ENCODE peak calls at places on chromosomes 4 and X, in five cellular contexts. T is K562, Y is H1, Z is IMR-90, H is HepG2. B is an unnamed sample.

GRCh38 chr4:118284169-118284568 is 68.6 kb downstream of the PRSS12 start:
- DNase-seq in Y (no peak), T (peak), H (no peak), Z (peak), B (no peak)

GRCh38 chr4:48991357-48991756 is 5.3 kb downstream of the CWH43 start:
- DNase-seq in Z (no peak), Y (no peak), H (no peak), T (no peak), B (no peak)

GRCh38 chr4:96525901-96526300 is 686.0 kb downstream of the PDHA2 start:
- DNase-seq in H (no peak), Y (no peak), Z (no peak), T (no peak), B (no peak)

GRCh38 chrX:132393992-132394391 is 94.8 kb downstream of the MBNL3 start:
- DNase-seq in H (no peak), T (no peak), Y (no peak), Z (no peak), B (no peak)

GRCh38 chr4:115222061-115222460 is 108.6 kb upstream of the NDST4 start:
- DNase-seq in Z (no peak), T (no peak), H (no peak), Y (no peak), B (no peak)

GRCh38 chr4:102535398-102536082 is 34.4 kb downstream of the NFKB1 start:
- DNase-seq in Z (peak), H (no peak), T (no peak), Y (no peak), B (no peak)

GRCh38 chrX:12378706-12379105 is 240.4 kb downstream of the FRMPD4 start:
- DNase-seq in Z (peak), T (no peak), H (no peak), Y (no peak), B (no peak)

GRCh38 chr4:176090115-176090514 is 24.5 kb downstream of the WDR17 start:
- DNase-seq in H (no peak), T (no peak), Z (no peak), Y (no peak), B (no peak)

GRCh38 chr4:1044469-1045192 is 33.2 kb downstream of the FGFRL1 start:
- DNase-seq in Z (no peak), Y (no peak), H (no peak), T (no peak), B (no peak)

GRCh38 chrX:141732031-141732430 is 33.5 kb upstream of the SPANXD start:
- DNase-seq in H (no peak), Z (no peak), T (no peak), Y (no peak), B (no peak)

GRCh38 chr4:90904018-90904417 is 776.8 kb downstream of the CCSER1 start:
- DNase-seq in Y (no peak), Z (no peak), H (no peak), T (no peak), B (no peak)

GRCh38 chrX:86148594-86148993 is 343 bp downstream of the DACH2 start:
- DNase-seq in H (no peak), Z (no peak), T (no peak), Y (no peak), B (no peak)

GRCh38 chrX:44975666-44976263 is 102.8 kb downstream of the KDM6A start:
- DNase-seq in H (peak), Z (peak), T (no peak), Y (no peak), B (no peak)

GRCh38 chr4:74218201-74218600 is 60.3 kb downstream of the MTHFD2L start:
- DNase-seq in Z (no peak), Y (no peak), H (no peak), T (no peak), B (no peak)

GRCh38 chr4:101952985-101953384 is 162.5 kb downstream of the BANK1 start:
- DNase-seq in Z (no peak), T (no peak), H (no peak), Y (no peak), B (no peak)

GRCh38 chr4:76802546-76803021 is 95.4 kb downstream of the SOWAHB start:
- DNase-seq in T (peak), Y (no peak), Z (peak), H (no peak), B (no peak)

GRCh38 chr4:663046-663437 is 11.0 kb downstream of the ATP5ME start:
- DNase-seq in H (no peak), Y (no peak), Z (no peak), T (no peak), B (no peak)

GRCh38 chr4:147581601-147582350 is 35.4 kb upstream of the TMEM184C start:
- DNase-seq in Y (no peak), H (no peak), Z (peak), T (peak), B (no peak)

GRCh38 chr4:162061214-162061613 is 102.6 kb downstream of the FSTL5 start:
- DNase-seq in H (no peak), T (no peak), Y (peak), Z (no peak), B (peak)

GRCh38 chr4:48173055-48173991 is 39.3 kb upstream of the TXK start:
- DNase-seq in Y (no peak), Z (peak), T (peak), H (no peak), B (peak)

GRCh38 chr4:4430492-4431195 is 43.7 kb downstream of the NSG1 start:
- DNase-seq in Z (peak), H (peak), Y (no peak), T (peak), B (peak)

GRCh38 chrX:6448003-6448402 is 86.9 kb downstream of the VCX3A start:
- DNase-seq in Y (no peak), H (no peak), T (no peak), Z (no peak), B (no peak)

GRCh38 chr4:157151711-157152110 is 68.8 kb upstream of the GRIA2 start:
- DNase-seq in T (no peak), Z (no peak), Y (no peak), H (no peak), B (no peak)

GRCh38 chr4:73729534-73730165 is 10.7 kb upstream of the CXCL8 start:
- DNase-seq in T (peak), Y (no peak), Z (peak), H (peak), B (peak)

GRCh38 chr4:174713821-174714220 is 115.2 kb downstream of the GLRA3 start:
- DNase-seq in Z (no peak), Y (no peak), T (no peak), H (no peak), B (no peak)

GRCh38 chrX:97806238-97806637 is 922.5 kb downstream of the RPA4 start:
- DNase-seq in Y (no peak), T (no peak), Z (peak), H (no peak), B (peak)

GRCh38 chr4:38805530-38806145 is 1.0 kb upstream of the TLR1 start:
- DNase-seq in Y (no peak), Z (no peak), H (no peak), T (peak), B (no peak)

GRCh38 chrX:77917294-77917933 is 6.9 kb downstream of the ATP7A start:
- DNase-seq in T (no peak), Y (no peak), Z (no peak), H (no peak), B (no peak)

GRCh38 chr4:183878571-183878970 is 26.5 kb upstream of the STOX2 start:
- DNase-seq in Z (no peak), Y (no peak), T (no peak), H (no peak), B (no peak)

GRCh38 chrX:150536455-150537116 is 31.8 kb upstream of the MTM1 start:
- DNase-seq in H (no peak), Y (no peak), T (peak), Z (no peak), B (peak)

GRCh38 chr4:15132739-15133138 is 130.5 kb downstream of the CPEB2 start:
- DNase-seq in Y (no peak), T (no peak), H (no peak), Z (no peak), B (no peak)

GRCh38 chr4:8231551-8232049 is 32.5 kb downstream of the SH3TC1 start:
- DNase-seq in H (no peak), Z (no peak), Y (no peak), T (no peak), B (no peak)

GRCh38 chr4:173169428-173170209 is 1.0 kb downstream of the GALNT7 start:
- DNase-seq in H (no peak), T (peak), Y (no peak), Z (peak), B (peak)

GRCh38 chr4:2095236-2096072 is 36.3 kb downstream of the NAT8L start:
- DNase-seq in T (no peak), H (no peak), Z (no peak), Y (no peak), B (no peak)

GRCh38 chrX:102712967-102713677 is 874 bp downstream of the GPRASP2 start:
- DNase-seq in T (peak), H (no peak), Z (peak), Y (no peak), B (peak)

GRCh38 chr4:9933184-9933583 is 88.1 kb downstream of the SLC2A9 start:
- DNase-seq in T (no peak), Y (no peak), H (no peak), Z (no peak), B (no peak)

GRCh38 chrX:24860140-24860539 is 155.6 kb downstream of the ARX start:
- DNase-seq in Z (peak), Y (no peak), H (no peak), T (no peak), B (no peak)
- TF ChIP-seq MAFK in Z (no peak), Y (no peak), H (no peak), T (no peak), B (no peak)

DNA sequence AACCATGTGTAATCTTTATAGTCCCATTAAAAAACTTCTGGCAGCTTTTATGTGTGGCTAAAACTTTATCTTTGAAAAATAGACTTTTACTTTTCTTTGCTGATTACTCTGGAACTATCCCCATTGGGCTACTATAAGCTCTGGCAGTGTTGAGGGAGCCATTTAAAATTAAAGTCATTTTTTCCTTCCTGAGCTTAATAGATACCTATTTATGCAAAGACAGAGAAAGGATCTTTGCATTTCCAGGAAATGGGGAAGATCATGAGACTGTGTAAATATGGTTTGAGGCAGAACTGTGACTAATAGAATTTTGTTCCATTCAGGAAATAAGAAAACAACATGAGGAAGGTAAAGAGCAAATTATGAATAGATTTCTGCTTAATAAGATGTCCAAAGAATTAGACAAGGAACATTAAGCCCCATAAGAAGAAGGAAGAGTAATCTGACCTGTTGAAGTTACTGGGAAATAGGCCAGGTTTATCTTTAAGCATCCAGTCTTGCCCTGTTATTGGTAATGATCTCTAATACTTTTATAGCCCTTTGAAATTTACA is 17.8 kb upstream of the TBC1D19 start:
- DNase-seq in Z (no peak), T (no peak), H (no peak), Y (no peak), B (no peak)
- TF ChIP-seq MAFK in Z (no peak), T (no peak), H (no peak), Y (no peak), B (no peak)

GRCh38 chr4:140342620-140343019 is 30.8 kb upstream of the SCOC start:
- DNase-seq in Z (no peak), H (no peak), T (no peak), Y (no peak), B (no peak)

GRCh38 chr4:140346136-140346535 is 27.3 kb upstream of the SCOC start:
- DNase-seq in H (no peak), T (no peak), Y (no peak), Z (no peak), B (no peak)

GRCh38 chr4:140344111-140344510 is 29.3 kb upstream of the SCOC start:
- DNase-seq in H (no peak), Z (no peak), T (no peak), Y (no peak), B (no peak)

GRCh38 chr4:140343303-140343702 is 30.1 kb upstream of the SCOC start:
- DNase-seq in T (no peak), Z (no peak), H (no peak), Y (no peak), B (peak)

DNA sequence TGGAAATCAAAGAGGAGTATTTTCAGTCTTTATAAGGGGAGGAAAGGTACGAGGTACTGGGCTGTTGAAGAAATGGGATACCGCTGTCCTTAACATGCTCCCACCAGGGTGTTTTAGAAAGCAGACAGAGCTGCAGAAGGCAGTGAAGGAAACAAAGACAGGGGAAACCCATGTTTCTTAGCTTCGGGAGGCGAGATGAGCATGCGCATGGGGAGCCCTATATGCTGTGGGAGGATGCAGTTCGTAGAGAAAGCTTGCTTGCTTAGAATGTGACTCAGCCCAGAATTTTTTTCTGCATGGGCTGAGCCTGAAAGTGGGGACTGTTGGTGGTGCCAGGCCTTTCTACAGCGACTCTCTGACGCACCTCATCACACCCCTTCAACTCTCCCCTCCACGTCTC is 28.8 kb upstream of the SCOC start:
- DNase-seq in H (no peak), Z (no peak), T (no peak), Y (no peak), B (no peak)
- TF ChIP-seq MAFK in H (no peak), Z (no peak), T (no peak), Y (no peak), B (no peak)

GRCh38 chr4:138909605-138910004 is 106.0 kb upstream of the NOCT start:
- DNase-seq in Z (no peak), Y (no peak), H (no peak), T (no peak), B (no peak)
- TF ChIP-seq MAFK in Z (no peak), Y (no peak), H (no peak), T (no peak), B (no peak)

GRCh38 chr4:106034751-106035150 is 139.5 kb downstream of the NPNT start:
- DNase-seq in T (no peak), Y (no peak), H (no peak), Z (no peak), B (no peak)

GRCh38 chr4:106032851-106033286 is 137.6 kb downstream of the NPNT start:
- DNase-seq in Y (no peak), H (peak), T (no peak), Z (no peak), B (no peak)

GRCh38 chr4:106033469-106033868 is 138.2 kb downstream of the NPNT start:
- DNase-seq in Y (no peak), T (no peak), H (no peak), Z (no peak), B (no peak)

GRCh38 chr4:106035204-106035603 is 139.9 kb downstream of the NPNT start:
- DNase-seq in Y (no peak), T (no peak), Z (no peak), H (peak), B (no peak)

GRCh38 chr4:106034205-106034604 is 138.9 kb downstream of the NPNT start:
- DNase-seq in H (no peak), Z (no peak), Y (no peak), T (no peak), B (no peak)
- TF ChIP-seq MAFK in H (no peak), Z (no peak), Y (no peak), T (no peak), B (no peak)

GRCh38 chrX:39725928-39726619 is 371.7 kb downstream of the BCOR start:
- DNase-seq in H (no peak), Z (peak), Y (no peak), T (no peak), B (no peak)

GRCh38 chrX:39728852-39729587 is 368.7 kb downstream of the BCOR start:
- DNase-seq in Z (no peak), H (no peak), T (no peak), Y (no peak), B (no peak)

GRCh38 chrX:39725114-39725513 is 372.6 kb downstream of the BCOR start:
- DNase-seq in Y (no peak), H (no peak), T (no peak), Z (no peak), B (peak)

GRCh38 chrX:39728025-39728424 is 369.7 kb downstream of the BCOR start:
- DNase-seq in Z (peak), H (no peak), T (no peak), Y (no peak), B (no peak)

GRCh38 chrX:39726810-39727209 is 370.9 kb downstream of the BCOR start:
- DNase-seq in Z (peak), T (no peak), H (no peak), Y (no peak), B (no peak)
- TF ChIP-seq MAFK in Z (no peak), T (no peak), H (no peak), Y (no peak), B (no peak)

GRCh38 chr4:95018845-95019244 is 261.1 kb downstream of the BMPR1B start:
- DNase-seq in H (no peak), Y (no peak), Z (no peak), T (no peak), B (no peak)

GRCh38 chr4:95020521-95020920 is 262.8 kb downstream of the BMPR1B start:
- DNase-seq in Z (no peak), T (no peak), H (no peak), Y (no peak), B (no peak)

GRCh38 chr4:95021099-95021498 is 263.3 kb downstream of the BMPR1B start:
- DNase-seq in T (no peak), Z (peak), Y (no peak), H (no peak), B (no peak)

GRCh38 chr4:95027906-95028618 is 270.3 kb downstream of the BMPR1B start:
- DNase-seq in T (no peak), Z (no peak), Y (no peak), H (no peak), B (no peak)

GRCh38 chr4:95023110-95023509 is 265.4 kb downstream of the BMPR1B start:
- DNase-seq in Z (peak), T (no peak), Y (no peak), H (no peak), B (no peak)
- TF ChIP-seq MAFK in Z (no peak), T (no peak), Y (no peak), H (no peak), B (no peak)

GRCh38 chr4:155954118-155954503 is 445 bp upstream of the CTSO start:
- DNase-seq in T (no peak), H (no peak), Y (no peak), Z (no peak), B (no peak)
- TF ChIP-seq MAFK in T (no peak), H (no peak), Y (no peak), Z (no peak), B (no peak)

GRCh38 chrX:29947225-29947624 is 268.1 kb upstream of the MAGEB2 start:
- DNase-seq in Z (no peak), T (no peak), Y (no peak), H (no peak), B (no peak)

GRCh38 chrX:29952016-29952415 is 263.3 kb upstream of the MAGEB2 start:
- DNase-seq in Y (no peak), T (no peak), Z (peak), H (no peak), B (no peak)

GRCh38 chrX:29948653-29949052 is 266.7 kb upstream of the MAGEB2 start:
- DNase-seq in T (no peak), H (no peak), Y (no peak), Z (peak), B (no peak)
- TF ChIP-seq MAFK in T (no peak), H (no peak), Y (no peak), Z (no peak), B (no peak)

GRCh38 chr4:105633241-105633640 is 75.2 kb downstream of the INTS12 start:
- DNase-seq in H (no peak), Z (no peak), T (no peak), Y (no peak), B (no peak)

GRCh38 chr4:105631818-105632400 is 76.6 kb downstream of the INTS12 start:
- DNase-seq in Z (no peak), T (no peak), H (no peak), Y (no peak), B (no peak)

GRCh38 chr4:105630670-105631655 is 77.5 kb downstream of the INTS12 start:
- DNase-seq in Z (no peak), H (no peak), T (no peak), Y (no peak), B (no peak)

GRCh38 chr4:105634402-105634801 is 74.1 kb downstream of the INTS12 start:
- DNase-seq in T (no peak), Z (no peak), Y (no peak), H (no peak), B (no peak)

DNA sequence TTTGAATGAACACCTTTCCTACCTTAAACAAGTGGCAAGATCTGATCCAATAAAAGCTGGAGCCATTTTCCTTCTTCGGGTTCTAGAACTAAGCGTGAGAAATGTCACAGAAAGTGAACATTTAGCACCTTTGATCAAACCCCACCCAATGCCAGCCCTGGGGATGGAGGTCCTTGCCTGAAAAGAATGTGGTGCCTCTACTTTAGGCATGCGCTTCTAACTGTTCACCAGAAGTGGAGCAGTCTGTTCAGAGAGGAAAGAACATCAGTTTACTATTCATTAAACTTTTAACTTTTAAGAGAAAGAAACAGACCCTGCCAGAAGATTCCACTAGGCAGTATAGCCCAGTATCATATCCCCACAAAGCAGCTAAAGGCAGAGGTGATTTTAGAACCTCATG is 75.9 kb downstream of the INTS12 start:
- DNase-seq in Z (no peak), T (no peak), Y (no peak), H (no peak), B (no peak)
- TF ChIP-seq MAFK in Z (no peak), T (no peak), Y (no peak), H (no peak), B (no peak)

B was measured in A549.